ENCODE peak calls at places on chromosomes 1 and 21, in five cellular contexts. B is lung; I is CD4-positive, CD25-positive, alpha-beta regulatory T cell; A is foreskin keratinocyte; D is cardiac muscle cell. F is an unnamed sample. For H3K4me1 and H3K27me3, the result is how much of the 10 kb centered on the place peaks cover.

GRCh38 chr1:2381741-2382620 is 9.4 kb downstream of the MORN1 start:
- DNase-seq in B (peak), I (peak), A (no peak), D (peak), F (peak)

GRCh38 chr1:110627763-110628162 is 21.6 kb upstream of the KCNA2 start:
- DNase-seq in B (no peak), I (no peak), A (no peak), D (no peak), F (no peak)

GRCh38 chr21:41368361-41369104 is 6.7 kb downstream of the MX2 start:
- DNase-seq in B (no peak), I (no peak), A (no peak), D (no peak), F (no peak)

GRCh38 chr1:48744032-48744431 is 32.7 kb downstream of the BEND5 start:
- DNase-seq in B (no peak), I (no peak), A (no peak), D (no peak), F (no peak)

GRCh38 chr1:1118893-1119220 is 3.0 kb upstream of the C1orf159 start:
- DNase-seq in B (no peak), I (no peak), A (no peak), D (no peak), F (no peak)

GRCh38 chr1:176187001-176187400 is 20.1 kb downstream of the COP1 start:
- DNase-seq in B (no peak), I (no peak), A (no peak), D (no peak), F (no peak)

GRCh38 chr1:53153752-53154151 is 11.3 kb upstream of the SLC1A7 start:
- DNase-seq in B (no peak), I (no peak), A (no peak), D (peak), F (no peak)

GRCh38 chr1:187654635-187655034 is 825.9 kb downstream of the PLA2G4A start:
- DNase-seq in B (no peak), I (no peak), A (peak), D (no peak), F (no peak)

GRCh38 chr1:12179111-12179519 is 12.3 kb downstream of the TNFRSF1B start:
- DNase-seq in B (no peak), I (peak), A (no peak), D (peak), F (peak)

GRCh38 chr1:21939650-21940374 is 2.7 kb upstream of the HSPG2 start:
- DNase-seq in B (peak), I (no peak), A (peak), D (peak), F (no peak)

GRCh38 chr1:218350022-218350525 is 4.9 kb downstream of the TGFB2 start:
- DNase-seq in B (no peak), I (no peak), A (no peak), D (no peak), F (no peak)

GRCh38 chr1:198156111-198156744 is 570 bp upstream of the NEK7 start:
- DNase-seq in B (peak), I (peak), A (peak), D (peak), F (peak)

GRCh38 chr1:65235867-65236805 is 73.2 kb upstream of the DNAJC6 start:
- DNase-seq in B (no peak), I (peak), A (no peak), D (peak), F (peak)

GRCh38 chr1:55140546-55140983 is 74.6 kb downstream of the USP24 start:
- DNase-seq in B (peak), I (peak), A (peak), D (peak), F (peak)

GRCh38 chr1:223831755-223832636 is 13.8 kb downstream of the TP53BP2 start:
- DNase-seq in B (no peak), I (peak), A (peak), D (peak), F (peak)

GRCh38 chr21:35291963-35292627 is 243.0 kb upstream of the RUNX1 start:
- DNase-seq in B (no peak), I (no peak), A (no peak), D (no peak), F (no peak)

GRCh38 chr1:169959696-169960095 is 66.0 kb upstream of the SCYL3 start:
- DNase-seq in B (no peak), I (no peak), A (no peak), D (no peak), F (no peak)

GRCh38 chr1:172931846-172932245 is 118.9 kb downstream of the TNFSF18 start:
- DNase-seq in B (no peak), I (no peak), A (no peak), D (no peak), F (no peak)

GRCh38 chr21:46423546-46424061 is 35.1 kb upstream of the DIP2A start:
- DNase-seq in B (no peak), I (peak), A (no peak), D (peak), F (no peak)

GRCh38 chr1:222817529-222817928 is 2.7 kb downstream of the DISP1 start:
- DNase-seq in B (no peak), I (no peak), A (peak), D (peak), F (no peak)

GRCh38 chr1:177334276-177334675 is 163.5 kb downstream of the BRINP2 start:
- DNase-seq in B (no peak), I (no peak), A (no peak), D (no peak), F (no peak)

GRCh38 chr1:232904566-232904965 is 45.8 kb upstream of the NTPCR start:
- DNase-seq in B (no peak), I (peak), A (peak), D (peak), F (no peak)

GRCh38 chr1:39525366-39526165 is 34.1 kb downstream of the BMP8A start:
- DNase-seq in B (no peak), I (peak), A (no peak), D (no peak), F (no peak)

GRCh38 chr1:183226963-183227362 is 40.9 kb downstream of the LAMC2 start:
- DNase-seq in B (no peak), I (peak), A (no peak), D (no peak), F (no peak)

GRCh38 chr1:151849871-151850270 is 3.6 kb downstream of the THEM5 start:
- DNase-seq in B (no peak), I (no peak), A (no peak), D (no peak), F (no peak)

GRCh38 chr1:171699526-171699925 is 42.3 kb downstream of the VAMP4 start:
- DNase-seq in B (no peak), I (no peak), A (no peak), D (no peak), F (no peak)

GRCh38 chr1:110384581-110385321 is 6.1 kb downstream of the SLC16A4 start:
- DNase-seq in B (no peak), I (no peak), A (no peak), D (no peak), F (no peak)

GRCh38 chr1:47805826-47806450 is 191.2 kb downstream of the TRABD2B start:
- DNase-seq in B (no peak), I (no peak), A (no peak), D (peak), F (no peak)

GRCh38 chr1:54324750-54325704 is 81.2 kb downstream of the SSBP3 start:
- DNase-seq in B (no peak), I (no peak), A (no peak), D (peak), F (no peak)

GRCh38 chr1:174999926-175000696 is at the start of gene CACYBP:
- DNase-seq in B (peak), I (peak), A (no peak), D (peak), F (no peak)

GRCh38 chr1:206969090-206969489 is 1.2 kb downstream of the FCAMR start:
- DNase-seq in B (no peak), I (no peak), A (no peak), D (peak), F (no peak)

GRCh38 chr1:25944986-25945385 is 38.8 kb upstream of the STMN1 start:
- DNase-seq in B (no peak), I (no peak), A (no peak), D (peak), F (no peak)

GRCh38 chr1:160704250-160704649 is 7.4 kb downstream of the CD48 start:
- DNase-seq in B (peak), I (no peak), A (no peak), D (no peak), F (no peak)
- H3K4me1 ChIP-seq in B (under half), I (half or more), A (under half), D (under half), F (half or more)

DNA sequence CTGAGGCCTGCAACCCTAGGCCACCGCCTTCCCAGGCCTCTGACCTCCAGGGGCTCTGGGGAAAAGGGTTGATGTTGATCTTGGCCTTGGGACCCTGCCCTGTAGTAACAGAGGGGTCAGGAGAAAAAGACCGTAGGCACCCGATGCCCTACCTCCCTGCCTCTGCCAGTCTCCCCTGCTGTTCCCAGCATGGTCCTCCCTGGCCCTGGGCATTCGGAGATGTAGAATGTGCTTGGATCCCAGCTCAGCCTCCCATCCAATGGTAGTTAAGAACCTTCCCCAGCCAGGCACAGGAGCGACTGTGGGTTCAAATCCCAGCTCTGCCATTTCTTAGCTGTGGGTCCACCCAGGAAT is 72.0 kb upstream of the TARDBP start:
- DNase-seq in B (no peak), I (no peak), A (no peak), D (no peak), F (no peak)
- H3K27me3 ChIP-seq in B (under half), I (under half), A (under half), D (under half), F (under half)

GRCh38 chr1:94270801-94271203 is 33.4 kb upstream of the ARHGAP29 start:
- DNase-seq in B (no peak), I (no peak), A (peak), D (peak), F (no peak)
- H3K27ac ChIP-seq in B (no peak), I (no peak), A (peak), D (no peak), F (no peak)

DNA sequence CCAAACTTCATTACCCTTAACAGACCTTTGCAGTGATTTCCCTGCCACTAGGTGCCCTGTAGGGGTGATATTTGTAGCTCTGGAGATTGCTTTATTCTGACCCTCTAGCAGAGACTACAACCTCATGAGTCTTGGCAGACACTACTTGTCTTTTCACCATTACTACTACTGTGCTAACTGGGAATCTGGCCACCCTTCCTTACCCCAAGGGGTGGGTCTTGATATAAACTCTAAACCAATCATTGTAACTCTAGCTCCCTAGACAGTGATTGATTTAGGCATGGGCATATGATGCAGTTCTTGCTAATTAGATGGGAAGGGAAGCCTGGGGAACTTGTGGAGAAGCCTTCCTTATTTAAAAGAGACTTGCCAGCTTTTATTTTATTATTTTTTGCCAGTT is 3.9 kb downstream of the KPNA6 start:
- DNase-seq in B (no peak), I (no peak), A (no peak), D (peak), F (no peak)
- H3K4me1 ChIP-seq in B (under half), I (half or more), A (under half), D (under half), F (half or more)

DNA sequence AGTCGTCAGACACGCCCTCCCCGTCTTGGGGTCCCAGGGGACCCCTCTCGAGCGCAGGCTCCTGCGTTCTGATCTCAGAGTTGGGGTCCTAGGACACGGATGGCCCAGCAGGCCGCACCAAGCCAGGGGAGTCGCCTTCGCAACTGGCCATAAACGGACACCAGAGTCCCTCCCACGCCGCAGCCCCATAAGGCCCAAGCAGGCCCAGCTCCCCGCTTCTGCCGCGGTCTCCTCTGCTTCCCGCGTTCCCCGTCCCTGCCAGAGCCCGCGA is 633 bp downstream of the DMRTA2 start:
- DNase-seq in B (no peak), I (no peak), A (no peak), D (no peak), F (no peak)
- H3K27me3 ChIP-seq in B (under half), I (under half), A (half or more), D (half or more), F (under half)